ENCODE peak calls at places on chromosomes 12 and 14, in eight cellular contexts. One of them, this sample, is unnamed. For H3K4me1, the result is how much of the 10 kb centered on the place peaks cover.

GRCh38 chr12:81778719-81779118 is 19.6 kb upstream of the PPFIA2 start:
- DNase-seq in A549: no peak
- DNase-seq in lung: no peak
- DNase-seq in neuronal stem cell: no peak
- DNase-seq in cardiac muscle cell: no peak
- DNase-seq in iPS DF 6.9: no peak
- DNase-seq in heart left ventricle: no peak
- DNase-seq in stomach: no peak
- DNase-seq in this sample: no peak

GRCh38 chr12:132243596-132244289 is 85.6 kb downstream of the GALNT9 start:
- DNase-seq in heart left ventricle: no peak
- DNase-seq in neuronal stem cell: no peak
- DNase-seq in lung: no peak
- DNase-seq in cardiac muscle cell: no peak
- DNase-seq in A549: no peak
- DNase-seq in iPS DF 6.9: no peak
- DNase-seq in stomach: no peak
- DNase-seq in this sample: no peak

GRCh38 chr12:115830633-115831032 is 446.9 kb downstream of the MED13L start:
- DNase-seq in iPS DF 6.9: no peak
- DNase-seq in cardiac muscle cell: no peak
- DNase-seq in stomach: no peak
- DNase-seq in lung: no peak
- DNase-seq in neuronal stem cell: no peak
- DNase-seq in heart left ventricle: no peak
- DNase-seq in A549: no peak
- DNase-seq in this sample: no peak

GRCh38 chr14:77615231-77616132 is 955 bp downstream of the SPTLC2 start:
- DNase-seq in stomach: no peak
- DNase-seq in heart left ventricle: peak
- DNase-seq in A549: no peak
- DNase-seq in neuronal stem cell: peak
- DNase-seq in iPS DF 6.9: no peak
- DNase-seq in cardiac muscle cell: no peak
- DNase-seq in lung: no peak
- DNase-seq in this sample: peak

GRCh38 chr12:18432211-18432610 is 170.9 kb downstream of the PIK3C2G start:
- DNase-seq in cardiac muscle cell: no peak
- DNase-seq in neuronal stem cell: no peak
- DNase-seq in iPS DF 6.9: no peak
- DNase-seq in lung: no peak
- DNase-seq in stomach: no peak
- DNase-seq in heart left ventricle: no peak
- DNase-seq in A549: no peak
- DNase-seq in this sample: no peak

GRCh38 chr12:84661732-84662326 is 250.8 kb downstream of the SLC6A15 start:
- DNase-seq in stomach: no peak
- DNase-seq in iPS DF 6.9: no peak
- DNase-seq in lung: no peak
- DNase-seq in A549: no peak
- DNase-seq in neuronal stem cell: no peak
- DNase-seq in cardiac muscle cell: peak
- DNase-seq in heart left ventricle: no peak
- DNase-seq in this sample: no peak

GRCh38 chr12:120902846-120903381 is 1.2 kb downstream of the SPPL3 start:
- DNase-seq in lung: no peak
- DNase-seq in neuronal stem cell: no peak
- DNase-seq in iPS DF 6.9: no peak
- DNase-seq in heart left ventricle: no peak
- DNase-seq in stomach: no peak
- DNase-seq in A549: no peak
- DNase-seq in cardiac muscle cell: no peak
- DNase-seq in this sample: peak

GRCh38 chr14:74739293-74740030 is 23.7 kb upstream of the YLPM1 start:
- DNase-seq in cardiac muscle cell: no peak
- DNase-seq in iPS DF 6.9: no peak
- DNase-seq in A549: peak
- DNase-seq in neuronal stem cell: no peak
- DNase-seq in stomach: no peak
- DNase-seq in heart left ventricle: no peak
- DNase-seq in lung: no peak
- DNase-seq in this sample: no peak

GRCh38 chr14:53640695-53641094 is 315.9 kb downstream of the BMP4 start:
- DNase-seq in A549: no peak
- DNase-seq in lung: no peak
- DNase-seq in cardiac muscle cell: no peak
- DNase-seq in neuronal stem cell: no peak
- DNase-seq in iPS DF 6.9: no peak
- DNase-seq in heart left ventricle: no peak
- DNase-seq in stomach: no peak
- DNase-seq in this sample: no peak

GRCh38 chr14:34629344-34629656 is 648 bp downstream of the SNX6 start:
- DNase-seq in iPS DF 6.9: no peak
- DNase-seq in stomach: no peak
- DNase-seq in cardiac muscle cell: no peak
- DNase-seq in A549: no peak
- DNase-seq in neuronal stem cell: no peak
- DNase-seq in lung: no peak
- DNase-seq in heart left ventricle: no peak
- DNase-seq in this sample: no peak

GRCh38 chr12:50164963-50165362 is 2.2 kb downstream of the CERS5 start:
- DNase-seq in neuronal stem cell: no peak
- DNase-seq in stomach: no peak
- DNase-seq in cardiac muscle cell: no peak
- DNase-seq in heart left ventricle: no peak
- DNase-seq in lung: no peak
- DNase-seq in A549: no peak
- DNase-seq in iPS DF 6.9: no peak
- DNase-seq in this sample: no peak

GRCh38 chr12:85874064-85874463 is at the start of gene NTS:
- DNase-seq in stomach: no peak
- DNase-seq in cardiac muscle cell: peak
- DNase-seq in A549: peak
- DNase-seq in lung: no peak
- DNase-seq in neuronal stem cell: peak
- DNase-seq in iPS DF 6.9: no peak
- DNase-seq in heart left ventricle: no peak
- DNase-seq in this sample: no peak

GRCh38 chr12:116404913-116405611 is 127.6 kb upstream of the MED13L start:
- DNase-seq in A549: no peak
- DNase-seq in iPS DF 6.9: no peak
- DNase-seq in lung: no peak
- DNase-seq in cardiac muscle cell: no peak
- DNase-seq in neuronal stem cell: no peak
- DNase-seq in stomach: no peak
- DNase-seq in heart left ventricle: no peak
- DNase-seq in this sample: peak

GRCh38 chr14:100406505-100407131 is 83.5 kb downstream of the SLC25A47 start:
- DNase-seq in heart left ventricle: no peak
- DNase-seq in stomach: peak
- DNase-seq in neuronal stem cell: no peak
- DNase-seq in cardiac muscle cell: no peak
- DNase-seq in lung: no peak
- DNase-seq in A549: peak
- DNase-seq in iPS DF 6.9: no peak
- DNase-seq in this sample: peak

GRCh38 chr14:93994919-93995682 is 2.0 kb upstream of the CCDC197 start:
- DNase-seq in stomach: peak
- DNase-seq in A549: peak
- DNase-seq in neuronal stem cell: no peak
- DNase-seq in iPS DF 6.9: no peak
- DNase-seq in lung: peak
- DNase-seq in heart left ventricle: peak
- DNase-seq in cardiac muscle cell: peak
- DNase-seq in this sample: no peak

GRCh38 chr12:238116-238515 is 24.2 kb upstream of the SLC6A12 start:
- DNase-seq in stomach: no peak
- DNase-seq in lung: no peak
- DNase-seq in iPS DF 6.9: no peak
- DNase-seq in neuronal stem cell: no peak
- DNase-seq in heart left ventricle: no peak
- DNase-seq in cardiac muscle cell: no peak
- DNase-seq in A549: no peak
- DNase-seq in this sample: no peak

DNA sequence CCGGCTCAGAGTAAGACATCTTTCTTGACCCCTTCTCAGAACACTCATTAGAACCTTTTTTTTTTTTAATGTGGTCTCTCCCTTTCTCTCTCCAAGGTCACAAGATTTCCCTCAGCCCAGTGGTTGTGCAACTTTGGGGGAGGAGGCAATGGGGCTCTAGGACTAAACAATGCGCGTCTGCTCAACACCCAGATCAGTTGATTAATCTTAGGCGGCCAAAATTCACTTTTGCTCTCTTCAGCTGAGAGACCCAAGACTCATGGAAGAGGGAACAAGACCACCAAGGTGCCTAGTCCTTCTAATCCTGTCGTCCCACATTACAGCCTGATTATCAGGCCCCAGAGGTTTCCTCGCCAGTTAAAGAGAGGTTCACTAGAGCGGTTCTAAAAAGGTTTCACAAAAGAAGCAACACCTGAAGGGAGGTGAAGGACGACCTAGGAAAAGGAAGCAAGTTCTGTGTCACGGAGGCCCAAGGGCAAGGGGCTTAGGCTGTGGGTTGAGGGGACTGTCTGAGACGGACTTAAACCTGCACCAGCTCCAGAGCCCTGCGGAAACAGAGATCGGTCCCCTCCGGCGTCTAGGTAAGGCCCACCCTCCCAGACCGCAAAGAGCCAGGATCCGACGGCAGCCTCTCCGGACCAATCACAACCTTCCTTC is 836 bp upstream of the TARBP2 start:
- DNase-seq in cardiac muscle cell: peak
- DNase-seq in lung: peak
- DNase-seq in neuronal stem cell: no peak
- DNase-seq in stomach: peak
- DNase-seq in iPS DF 6.9: no peak
- DNase-seq in heart left ventricle: peak
- DNase-seq in A549: peak
- DNase-seq in this sample: peak
- H3K4me1 ChIP-seq in cardiac muscle cell: under half
- H3K4me1 ChIP-seq in lung: under half
- H3K4me1 ChIP-seq in neuronal stem cell: under half
- H3K4me1 ChIP-seq in stomach: under half
- H3K4me1 ChIP-seq in iPS DF 6.9: under half
- H3K4me1 ChIP-seq in heart left ventricle: under half
- H3K4me1 ChIP-seq in A549: under half
- H3K4me1 ChIP-seq in this sample: under half

DNA sequence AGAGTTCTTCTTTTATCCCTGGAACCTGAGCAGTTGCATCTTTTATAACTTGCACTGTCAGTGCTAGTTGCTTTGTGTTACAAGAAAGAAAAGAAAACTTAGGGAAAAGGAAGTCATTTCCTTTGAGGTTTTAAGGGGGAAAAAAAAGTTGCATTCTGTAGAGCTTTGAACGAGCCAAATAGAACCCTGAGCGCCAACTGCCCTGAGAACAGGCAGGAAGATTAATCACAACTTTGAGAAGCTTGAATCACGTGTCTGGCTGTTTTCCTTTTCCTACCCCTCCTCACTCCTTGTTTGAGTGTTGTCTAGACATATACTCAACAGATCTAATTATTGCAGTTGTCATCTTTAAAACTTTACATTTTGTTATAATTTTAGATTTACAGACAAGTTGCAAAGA is 12.5 kb downstream of the PCNX1 start:
- DNase-seq in neuronal stem cell: no peak
- DNase-seq in lung: no peak
- DNase-seq in stomach: no peak
- DNase-seq in cardiac muscle cell: peak
- DNase-seq in iPS DF 6.9: no peak
- DNase-seq in A549: no peak
- DNase-seq in heart left ventricle: peak
- DNase-seq in this sample: no peak
- H3K4me1 ChIP-seq in neuronal stem cell: under half
- H3K4me1 ChIP-seq in lung: under half
- H3K4me1 ChIP-seq in stomach: under half
- H3K4me1 ChIP-seq in cardiac muscle cell: under half
- H3K4me1 ChIP-seq in iPS DF 6.9: under half
- H3K4me1 ChIP-seq in A549: under half
- H3K4me1 ChIP-seq in heart left ventricle: under half
- H3K4me1 ChIP-seq in this sample: under half

GRCh38 chr14:61466249-61466904 is 145.0 kb downstream of the PRKCH start:
- DNase-seq in cardiac muscle cell: peak
- DNase-seq in neuronal stem cell: peak
- DNase-seq in heart left ventricle: peak
- DNase-seq in lung: peak
- DNase-seq in iPS DF 6.9: no peak
- DNase-seq in stomach: no peak
- DNase-seq in A549: peak
- DNase-seq in this sample: peak

GRCh38 chr14:61467281-61467680 is 145.9 kb downstream of the PRKCH start:
- DNase-seq in lung: peak
- DNase-seq in A549: no peak
- DNase-seq in cardiac muscle cell: no peak
- DNase-seq in neuronal stem cell: no peak
- DNase-seq in iPS DF 6.9: no peak
- DNase-seq in heart left ventricle: peak
- DNase-seq in stomach: no peak
- DNase-seq in this sample: peak

GRCh38 chr14:61469771-61470170 is 148.4 kb downstream of the PRKCH start:
- DNase-seq in cardiac muscle cell: no peak
- DNase-seq in iPS DF 6.9: no peak
- DNase-seq in stomach: no peak
- DNase-seq in lung: peak
- DNase-seq in heart left ventricle: no peak
- DNase-seq in neuronal stem cell: no peak
- DNase-seq in A549: no peak
- DNase-seq in this sample: peak

GRCh38 chr14:61466905-61467280 is 145.5 kb downstream of the PRKCH start:
- DNase-seq in stomach: no peak
- DNase-seq in lung: no peak
- DNase-seq in heart left ventricle: no peak
- DNase-seq in A549: no peak
- DNase-seq in cardiac muscle cell: no peak
- DNase-seq in neuronal stem cell: no peak
- DNase-seq in iPS DF 6.9: no peak
- DNase-seq in this sample: no peak

GRCh38 chr14:61468063-61468825 is 146.9 kb downstream of the PRKCH start:
- DNase-seq in cardiac muscle cell: no peak
- DNase-seq in stomach: no peak
- DNase-seq in neuronal stem cell: no peak
- DNase-seq in A549: no peak
- DNase-seq in heart left ventricle: no peak
- DNase-seq in iPS DF 6.9: no peak
- DNase-seq in lung: peak
- DNase-seq in this sample: peak
- H3K4me1 ChIP-seq in cardiac muscle cell: half or more
- H3K4me1 ChIP-seq in stomach: under half
- H3K4me1 ChIP-seq in neuronal stem cell: under half
- H3K4me1 ChIP-seq in A549: half or more
- H3K4me1 ChIP-seq in heart left ventricle: half or more
- H3K4me1 ChIP-seq in iPS DF 6.9: under half
- H3K4me1 ChIP-seq in lung: under half
- H3K4me1 ChIP-seq in this sample: under half

DNA sequence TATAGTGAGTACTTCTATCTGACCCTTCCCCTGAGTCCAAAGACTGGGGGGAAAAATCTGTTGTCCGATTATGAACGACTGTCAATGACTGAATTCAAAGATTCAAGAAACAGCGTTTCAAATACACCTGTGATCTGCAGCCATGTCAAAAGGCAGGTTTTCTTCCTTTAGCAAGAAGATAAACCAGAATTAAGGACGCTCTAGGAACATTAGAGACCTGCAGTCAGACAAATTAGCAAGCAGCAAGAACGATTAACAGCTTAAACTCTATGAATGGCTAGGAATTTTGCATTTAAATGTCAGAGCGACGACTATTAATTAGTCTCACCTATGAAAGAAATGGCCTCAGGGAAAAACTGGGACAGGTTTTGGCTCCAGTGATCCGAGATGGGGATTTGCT is 2.0 kb downstream of the DUSP6 start:
- DNase-seq in heart left ventricle: no peak
- DNase-seq in stomach: no peak
- DNase-seq in lung: no peak
- DNase-seq in A549: no peak
- DNase-seq in neuronal stem cell: no peak
- DNase-seq in iPS DF 6.9: no peak
- DNase-seq in cardiac muscle cell: no peak
- DNase-seq in this sample: no peak
- H3K4me1 ChIP-seq in heart left ventricle: under half
- H3K4me1 ChIP-seq in stomach: under half
- H3K4me1 ChIP-seq in lung: under half
- H3K4me1 ChIP-seq in A549: under half
- H3K4me1 ChIP-seq in neuronal stem cell: under half
- H3K4me1 ChIP-seq in iPS DF 6.9: under half
- H3K4me1 ChIP-seq in cardiac muscle cell: under half
- H3K4me1 ChIP-seq in this sample: under half